ENCODE peak calls at places on chromosomes 7 and 10, in ten cellular contexts. N is psoas muscle, L is neural crest cell, C is transverse colon, J is astrocyte of the cerebellum, V is esophagus squamous epithelium, Z is heart left ventricle, E is adrenal gland, O is choroid plexus epithelial cell, Q is PC-3. H is an unnamed sample.

GRCh38 chr10:113661332-113661731 is 2.5 kb downstream of the NRAP start:
- DNase-seq in N (no peak), L (no peak), C (no peak), J (no peak), V (no peak), Z (no peak), E (no peak), O (no peak), Q (no peak), H (no peak)

GRCh38 chr10:132102071-132102716 is 36.4 kb downstream of the JAKMIP3 start:
- DNase-seq in N (no peak), L (no peak), C (no peak), J (no peak), V (no peak), Z (no peak), E (no peak), O (no peak), Q (no peak), H (no peak)

GRCh38 chr7:127912901-127913300 is 118.3 kb downstream of the LRRC4 start:
- DNase-seq in N (no peak), L (no peak), C (no peak), J (no peak), V (no peak), Z (no peak), E (no peak), O (no peak), Q (no peak), H (no peak)

GRCh38 chr7:33880787-33881186 is 24.6 kb upstream of the BMPER start:
- DNase-seq in N (no peak), L (no peak), C (no peak), J (peak), V (no peak), Z (no peak), E (no peak), O (no peak), Q (peak), H (peak)

GRCh38 chr10:49075743-49076142 is 39.6 kb downstream of the VSTM4 start:
- DNase-seq in N (no peak), L (no peak), C (no peak), J (no peak), V (no peak), Z (peak), E (no peak), O (no peak), Q (no peak), H (no peak)

GRCh38 chr10:34181545-34182300 is 633.4 kb downstream of the PARD3 start:
- DNase-seq in N (no peak), L (no peak), C (no peak), J (no peak), V (no peak), Z (no peak), E (peak), O (peak), Q (no peak), H (no peak)

GRCh38 chr7:91644251-91644650 is 236.3 kb downstream of the MTERF1 start:
- DNase-seq in N (no peak), L (no peak), C (no peak), J (no peak), V (no peak), Z (no peak), E (no peak), O (no peak), Q (no peak), H (no peak)

GRCh38 chr10:101848408-101848807 is 4.8 kb upstream of the KCNIP2 start:
- DNase-seq in N (no peak), L (no peak), C (no peak), J (no peak), V (no peak), Z (no peak), E (no peak), O (peak), Q (peak), H (no peak)

GRCh38 chr10:124008187-124008970 is 85.0 kb downstream of the CHST15 start:
- DNase-seq in N (no peak), L (no peak), C (no peak), J (no peak), V (no peak), Z (no peak), E (no peak), O (no peak), Q (no peak), H (no peak)

GRCh38 chr10:2936816-2937215 is 130.5 kb upstream of the PFKP start:
- DNase-seq in N (no peak), L (no peak), C (no peak), J (peak), V (no peak), Z (no peak), E (no peak), O (peak), Q (no peak), H (no peak)

GRCh38 chr10:2935647-2936386 is 131.5 kb upstream of the PFKP start:
- DNase-seq in N (no peak), L (no peak), C (no peak), J (no peak), V (no peak), Z (no peak), E (no peak), O (no peak), Q (no peak), H (no peak)

GRCh38 chr10:2933924-2934323 is 133.4 kb upstream of the PFKP start:
- DNase-seq in N (no peak), L (no peak), C (no peak), J (no peak), V (no peak), Z (no peak), E (no peak), O (no peak), Q (no peak), H (no peak)

GRCh38 chr10:2942937-2943336 is 124.4 kb upstream of the PFKP start:
- DNase-seq in N (no peak), L (no peak), C (no peak), J (no peak), V (no peak), Z (no peak), E (no peak), O (peak), Q (no peak), H (no peak)

GRCh38 chr10:2938869-2939268 is 128.5 kb upstream of the PFKP start:
- DNase-seq in N (no peak), L (no peak), C (no peak), J (no peak), V (no peak), Z (no peak), E (no peak), O (peak), Q (peak), H (no peak)
- TF ChIP-seq CTCF in N (no peak), L (no peak), C (no peak), J (peak), V (no peak), Z (peak), E (no peak), O (peak), Q (peak), H (peak)

GRCh38 chr10:78301891-78302738 is 268.5 kb downstream of the RPS24 start:
- DNase-seq in N (no peak), L (no peak), C (no peak), J (no peak), V (no peak), Z (no peak), E (no peak), O (peak), Q (peak), H (no peak)
- TF ChIP-seq CTCF in N (no peak), L (no peak), C (no peak), J (peak), V (no peak), Z (peak), E (no peak), O (peak), Q (peak), H (peak)

GRCh38 chr7:51224811-51225581 is 91.6 kb downstream of the COBL start:
- DNase-seq in N (no peak), L (no peak), C (peak), J (no peak), V (no peak), Z (no peak), E (no peak), O (no peak), Q (peak), H (peak)
- TF ChIP-seq CTCF in N (peak), L (no peak), C (peak), J (peak), V (peak), Z (peak), E (no peak), O (no peak), Q (peak), H (peak)

GRCh38 chr7:123054357-123055133 is 59.0 kb upstream of the TAS2R16 start:
- DNase-seq in N (no peak), L (no peak), C (no peak), J (no peak), V (no peak), Z (no peak), E (no peak), O (peak), Q (peak), H (peak)
- TF ChIP-seq CTCF in N (no peak), L (no peak), C (no peak), J (peak), V (no peak), Z (peak), E (no peak), O (peak), Q (peak), H (no peak)